ENCODE peak calls at places on chromosomes 5 and 9, in six cellular contexts. A is mesendoderm, X is A549, N is fibroblast of lung, Z is hepatocyte, G is GM23338. S is an unnamed sample.

GRCh38 chr9:81224166-81224858 is 465.0 kb downstream of the TLE1 start:
- DNase-seq in A (no peak), Z (no peak), N (no peak), G (no peak), X (no peak), S (no peak)

GRCh38 chr5:139647406-139648204 is 544 bp upstream of the CXXC5 start:
- DNase-seq in X (no peak), N (no peak), G (peak; percentile 60), A (peak; percentile 69), Z (no peak), S (no peak)

GRCh38 chr5:556909-557441 is 32.7 kb upstream of the SLC9A3 start:
- DNase-seq in N (no peak), Z (peak; percentile 69), X (no peak), G (no peak), A (no peak), S (no peak)

GRCh38 chr5:77076961-77077820 is 9.9 kb downstream of the ZBED3 start:
- DNase-seq in N (peak; percentile 59), A (peak; percentile 77), G (peak; percentile 87), X (peak; percentile 75), Z (peak; percentile 84), S (no peak)

GRCh38 chr5:158698036-158698667 is 401.6 kb downstream of the EBF1 start:
- DNase-seq in A (no peak), Z (no peak), X (no peak), N (no peak), G (peak; percentile 34), S (no peak)

GRCh38 chr5:43354774-43355173 is 41.6 kb upstream of the HMGCS1 start:
- DNase-seq in G (no peak), Z (no peak), N (no peak), X (no peak), A (no peak), S (no peak)

GRCh38 chr9:89863141-89863540 is 258.3 kb downstream of the GADD45G start:
- DNase-seq in N (no peak), X (no peak), G (no peak), Z (no peak), A (no peak), S (no peak)

GRCh38 chr9:135244751-135245221 is 157.3 kb downstream of the OLFM1 start:
- DNase-seq in A (no peak), N (no peak), G (no peak), Z (no peak), X (no peak), S (no peak)

GRCh38 chr5:88401671-88402070 is 133.0 kb upstream of the TMEM161B start:
- DNase-seq in A (no peak), G (no peak), Z (no peak), X (no peak), N (no peak), S (no peak)

GRCh38 chr5:102850503-102850902 is 95.4 kb downstream of the PAM start:
- DNase-seq in G (peak; percentile 11), X (no peak), Z (no peak), N (no peak), A (peak; percentile 12), S (no peak)

GRCh38 chr5:136109453-136109852 is 23.2 kb upstream of the SMAD5 start:
- DNase-seq in G (no peak), X (no peak), Z (no peak), A (no peak), N (no peak), S (no peak)

GRCh38 chr9:127872492-127873222 is 4.8 kb downstream of the AK1 start:
- DNase-seq in A (no peak), N (no peak), Z (no peak), X (no peak), G (no peak), S (no peak)

GRCh38 chr5:76896196-76896595 is 46.4 kb downstream of the S100Z start:
- DNase-seq in G (no peak), A (no peak), X (no peak), Z (no peak), N (no peak), S (no peak)

GRCh38 chr5:145946112-145946861 is 9.9 kb downstream of the SH3RF2 start:
- DNase-seq in X (peak; percentile 41), Z (peak; percentile 41), N (peak; percentile 71), G (no peak), A (peak; percentile 69), S (peak; percentile 92)

GRCh38 chr5:82160948-82161347 is 117.2 kb downstream of the RPS23 start:
- DNase-seq in X (no peak), N (no peak), A (no peak), Z (no peak), G (no peak), S (no peak)

GRCh38 chr9:121288874-121289553 is 21.1 kb downstream of the GSN start:
- DNase-seq in A (peak; percentile 96), G (peak; percentile 83), N (peak; percentile 50), X (no peak), Z (peak; percentile 87), S (no peak)

GRCh38 chr9:121288557-121288873 is 20.6 kb downstream of the GSN start:
- DNase-seq in A (no peak), G (no peak), Z (peak; percentile 62), N (no peak), X (no peak), S (no peak)

GRCh38 chr9:121286973-121287721 is 19.2 kb downstream of the GSN start:
- DNase-seq in X (peak; percentile 97), G (peak; percentile 96), N (peak; percentile 97), Z (peak; percentile 94), A (peak; percentile 97), S (peak; percentile 91)

GRCh38 chr9:121292051-121292450 is 24.1 kb downstream of the GSN start:
- DNase-seq in N (no peak), X (no peak), G (no peak), Z (no peak), A (no peak), S (no peak)

GRCh38 chr9:121289554-121290370 is 21.8 kb downstream of the GSN start:
- DNase-seq in X (no peak), N (no peak), G (no peak), A (no peak), Z (no peak), S (no peak)
- H3K4me3 ChIP-seq in X (no peak overlapping the region), N (no peak overlapping the region), G (no peak overlapping the region), A (no peak overlapping the region), Z (no peak overlapping the region), S (no peak overlapping the region)

GRCh38 chr5:60540855-60541805 is 158.8 kb downstream of the DEPDC1B start:
- DNase-seq in X (no peak), A (peak; percentile 58), N (peak; percentile 63), G (peak; percentile 28), Z (no peak), S (no peak)

GRCh38 chr5:60544162-60544561 is 155.8 kb downstream of the DEPDC1B start:
- DNase-seq in A (no peak), X (no peak), G (no peak), Z (no peak), N (no peak), S (no peak)

GRCh38 chr5:60538955-60539866 is 160.8 kb downstream of the DEPDC1B start:
- DNase-seq in N (peak; percentile 35), G (no peak), Z (no peak), X (no peak), A (no peak), S (no peak)

GRCh38 chr5:60545526-60545925 is 154.4 kb downstream of the DEPDC1B start:
- DNase-seq in X (no peak), Z (no peak), G (no peak), A (no peak), N (no peak), S (no peak)

DNA sequence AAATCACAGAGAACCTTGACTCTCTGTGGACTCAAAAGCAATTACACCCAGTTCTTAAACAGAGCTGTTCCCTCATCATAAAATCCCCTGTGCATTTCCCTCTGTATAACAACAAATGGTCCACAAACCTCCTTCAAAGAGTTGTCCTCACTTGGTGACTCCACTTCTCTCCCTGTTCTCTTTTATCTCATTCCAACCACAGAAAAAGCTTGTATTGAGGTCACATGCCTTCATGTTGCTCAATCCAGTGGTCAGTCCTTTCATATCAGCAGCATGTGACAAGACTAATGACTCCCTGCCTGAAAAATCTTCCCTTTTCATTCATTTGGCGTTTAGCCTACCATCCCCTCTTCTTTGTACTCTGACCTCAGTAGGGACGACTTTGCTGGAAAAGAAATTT is 158.0 kb downstream of the DEPDC1B start:
- DNase-seq in N (peak; percentile 66), Z (peak; percentile 28), G (no peak), X (no peak), A (peak; percentile 20), S (no peak)
- H3K4me2 ChIP-seq in N (no peak overlapping the region), Z (no peak overlapping the region), G (peak overlapping the region; percentile 31), X (peak overlapping the region; percentile 13), A (no peak overlapping the region), S (no peak overlapping the region)

GRCh38 chr5:179795049-179795862 is 1.5 kb downstream of the LTC4S start:
- DNase-seq in Z (peak; percentile 63), G (peak; percentile 78), X (no peak), N (no peak), A (peak; percentile 80), S (no peak)

GRCh38 chr5:179792612-179793469 is 945 bp upstream of the LTC4S start:
- DNase-seq in X (no peak), N (no peak), Z (no peak), G (no peak), A (no peak), S (no peak)

GRCh38 chr5:179794575-179794974 is 789 bp downstream of the LTC4S start:
- DNase-seq in N (no peak), X (no peak), A (no peak), G (no peak), Z (no peak), S (no peak)

GRCh38 chr5:179793470-179794139 is at the start of gene LTC4S:
- DNase-seq in N (peak; percentile 69), Z (no peak), G (no peak), X (no peak), A (no peak), S (no peak)

GRCh38 chr5:179794171-179794570 is 385 bp downstream of the LTC4S start:
- DNase-seq in X (no peak), G (no peak), A (no peak), N (no peak), Z (no peak), S (no peak)
- H3K4me3 ChIP-seq in X (no peak overlapping the region), G (no peak overlapping the region), A (no peak overlapping the region), N (no peak overlapping the region), Z (no peak overlapping the region), S (no peak overlapping the region)

DNA sequence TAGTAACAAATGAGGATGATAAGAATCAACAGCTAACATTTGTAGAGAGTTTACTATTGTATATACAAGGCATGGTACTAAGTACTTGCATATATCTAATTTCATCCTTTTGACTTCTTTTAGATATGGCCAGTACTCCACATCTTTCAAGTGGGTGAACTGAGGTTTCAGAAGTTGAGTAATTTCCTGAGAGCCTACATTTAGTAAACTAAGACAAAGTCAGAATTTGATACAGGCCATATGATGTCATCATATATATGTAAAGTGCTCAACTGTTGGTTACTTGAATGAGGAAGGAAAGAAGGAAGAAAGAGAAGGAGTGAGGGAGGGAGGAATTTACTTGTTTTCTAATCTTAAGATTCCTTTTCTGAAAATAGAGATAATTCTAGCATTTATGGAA is 52.8 kb downstream of the GRIA1 start:
- DNase-seq in Z (no peak), A (no peak), X (no peak), N (no peak), G (no peak), S (no peak)
- H3K4me2 ChIP-seq in Z (no peak overlapping the region), A (no peak overlapping the region), X (no peak overlapping the region), N (no peak overlapping the region), G (no peak overlapping the region), S (no peak overlapping the region)

GRCh38 chr5:150619359-150620230 is 20.9 kb upstream of the SYNPO start:
- DNase-seq in Z (no peak), N (peak; percentile 72), X (no peak), G (no peak), A (no peak), S (no peak)
- H3K4me3 ChIP-seq in Z (no peak overlapping the region), N (no peak overlapping the region), X (no peak overlapping the region), G (no peak overlapping the region), A (no peak overlapping the region), S (no peak overlapping the region)

S was measured in keratinocyte.